ENCODE peak calls at places on chromosomes 11 and 22, in six cellular contexts. E is AML-193, V is IMR-90, A is tibial artery, T is endothelial cell, U is A172. C is an unnamed sample.

GRCh38 chr22:49800408-49801238 is 27.1 kb downstream of the BRD1 start:
- DNase-seq in V (no peak), T (no peak), U (no peak), A (no peak), E (no peak), C (no peak)

GRCh38 chr11:2507212-2507901 is 62.5 kb downstream of the KCNQ1 start:
- DNase-seq in A (peak; percentile 56), U (no peak), T (no peak), E (no peak), V (no peak), C (no peak)

GRCh38 chr11:130403301-130403804 is 25.1 kb downstream of the ADAMTS8 start:
- DNase-seq in A (peak; percentile 87), V (peak; percentile 97), T (no peak), U (peak; percentile 50), E (no peak), C (peak; percentile 82)

GRCh38 chr11:28659716-28660348 is 551.6 kb downstream of the METTL15 start:
- DNase-seq in A (no peak), V (peak; percentile 60), U (no peak), E (no peak), T (no peak), C (no peak)

GRCh38 chr22:33561149-33561807 is 359.0 kb downstream of the LARGE1 start:
- DNase-seq in E (no peak), V (no peak), U (no peak), T (no peak), A (no peak), C (no peak)

GRCh38 chr11:587978-588380 is 11.7 kb downstream of the PHRF1 start:
- DNase-seq in A (no peak), T (no peak), E (peak; percentile 21), V (peak; percentile 58), U (peak; percentile 52), C (peak; percentile 55)

GRCh38 chr11:64598797-64599697 is 8.0 kb downstream of the SLC22A12 start:
- DNase-seq in U (no peak), A (no peak), E (no peak), T (no peak), V (no peak), C (no peak)

GRCh38 chr11:68191661-68192579 is 21.2 kb downstream of the KMT5B start:
- DNase-seq in U (no peak), T (no peak), V (peak; percentile 31), A (no peak), E (no peak), C (peak; percentile 21)

GRCh38 chr11:2919188-2919587 is 10.0 kb downstream of the PHLDA2 start:
- DNase-seq in E (no peak), T (no peak), V (no peak), A (no peak), U (no peak), C (no peak)

GRCh38 chr22:35525687-35526332 is 14.8 kb upstream of the RASD2 start:
- DNase-seq in U (no peak), V (no peak), E (no peak), T (no peak), A (no peak), C (no peak)

GRCh38 chr22:25202290-25202921 is 2.7 kb downstream of the CRYBB3 start:
- DNase-seq in A (no peak), T (peak; percentile 80), E (peak; percentile 39), V (peak; percentile 43), U (peak; percentile 38), C (peak; percentile 62)

C was measured in kidney glomerular epithelial cell.